ENCODE peak calls at places on chromosomes 5 and 9, in four cellular contexts. F is mesendoderm, S is H1, O is IMR-90. D is an unnamed sample.

GRCh38 chr5:73264626-73265025 is 91.6 kb downstream of the TMEM174 start:
- DNase-seq in F (no peak), S (no peak), O (no peak), D (no peak)

GRCh38 chr9:12882430-12882829 is 107.6 kb downstream of the LURAP1L start:
- DNase-seq in F (no peak), S (no peak), O (peak), D (no peak)

GRCh38 chr5:91383956-91384300 is 811 bp upstream of the ARRDC3 start:
- DNase-seq in F (peak), S (no peak), O (no peak), D (no peak)

GRCh38 chr9:33187519-33188218 is 20.5 kb upstream of the B4GALT1 start:
- DNase-seq in F (peak), S (no peak), O (peak), D (no peak)

GRCh38 chr5:88786217-88786560 is 96.8 kb downstream of the MEF2C start:
- DNase-seq in F (peak), S (no peak), O (no peak), D (no peak)

GRCh38 chr5:137888875-137889759 is at the start of gene PKD2L2:
- DNase-seq in F (peak), S (peak), O (peak), D (peak)

GRCh38 chr5:21654-22233 is 70.2 kb upstream of the PLEKHG4B start:
- DNase-seq in F (no peak), S (no peak), O (peak), D (no peak)

GRCh38 chr9:35510745-35511428 is 21.0 kb downstream of the RUSC2 start:
- DNase-seq in F (peak), S (no peak), O (peak), D (no peak)

GRCh38 chr5:65066787-65067506 is 298.2 kb downstream of the CWC27 start:
- DNase-seq in F (no peak), S (no peak), O (no peak), D (no peak)

GRCh38 chr5:5799826-5800225 is 377.3 kb downstream of the ICE1 start:
- DNase-seq in F (no peak), S (no peak), O (no peak), D (no peak)

GRCh38 chr5:144042157-144042556 is 128.3 kb downstream of the YIPF5 start:
- DNase-seq in F (no peak), S (no peak), O (no peak), D (no peak)

GRCh38 chr5:115810776-115811175 is 5.7 kb downstream of the CDO1 start:
- DNase-seq in F (no peak), S (no peak), O (peak), D (no peak)

GRCh38 chr9:33210006-33210715 is 29.8 kb upstream of the SPINK4 start:
- DNase-seq in F (no peak), S (no peak), O (no peak), D (no peak)

GRCh38 chr5:60510049-60510448 is 189.9 kb downstream of the DEPDC1B start:
- DNase-seq in F (no peak), S (no peak), O (no peak), D (no peak)

GRCh38 chr9:122846371-122847060 is 18.1 kb upstream of the PDCL start:
- DNase-seq in F (no peak), S (no peak), O (no peak), D (no peak)

GRCh38 chr5:53980061-53980460 is 330.3 kb downstream of the ARL15 start:
- DNase-seq in F (no peak), S (no peak), O (no peak), D (no peak)

GRCh38 chr5:53985796-53986195 is 324.6 kb downstream of the ARL15 start:
- DNase-seq in F (no peak), S (no peak), O (no peak), D (no peak)

GRCh38 chr5:53987091-53987490 is 323.3 kb downstream of the ARL15 start:
- DNase-seq in F (no peak), S (no peak), O (no peak), D (no peak)

GRCh38 chr5:53984987-53985386 is 325.4 kb downstream of the ARL15 start:
- DNase-seq in F (no peak), S (no peak), O (no peak), D (no peak)

GRCh38 chr5:53983568-53984465 is 326.6 kb downstream of the ARL15 start:
- DNase-seq in F (no peak), S (no peak), O (peak), D (no peak)
- H4K5ac ChIP-seq in F (no peak), S (no peak), O (no peak), D (no peak)

GRCh38 chr5:150412319-150413175 is at the start of gene CD74:
- DNase-seq in F (peak), S (no peak), O (peak), D (peak)

GRCh38 chr5:150410524-150411244 is 2.0 kb downstream of the CD74 start:
- DNase-seq in F (peak), S (no peak), O (peak), D (peak)

GRCh38 chr5:150411245-150411979 is 1.3 kb downstream of the CD74 start:
- DNase-seq in F (peak), S (no peak), O (peak), D (no peak)

GRCh38 chr5:150407097-150407720 is 5.5 kb downstream of the CD74 start:
- DNase-seq in F (no peak), S (no peak), O (no peak), D (no peak)

DNA sequence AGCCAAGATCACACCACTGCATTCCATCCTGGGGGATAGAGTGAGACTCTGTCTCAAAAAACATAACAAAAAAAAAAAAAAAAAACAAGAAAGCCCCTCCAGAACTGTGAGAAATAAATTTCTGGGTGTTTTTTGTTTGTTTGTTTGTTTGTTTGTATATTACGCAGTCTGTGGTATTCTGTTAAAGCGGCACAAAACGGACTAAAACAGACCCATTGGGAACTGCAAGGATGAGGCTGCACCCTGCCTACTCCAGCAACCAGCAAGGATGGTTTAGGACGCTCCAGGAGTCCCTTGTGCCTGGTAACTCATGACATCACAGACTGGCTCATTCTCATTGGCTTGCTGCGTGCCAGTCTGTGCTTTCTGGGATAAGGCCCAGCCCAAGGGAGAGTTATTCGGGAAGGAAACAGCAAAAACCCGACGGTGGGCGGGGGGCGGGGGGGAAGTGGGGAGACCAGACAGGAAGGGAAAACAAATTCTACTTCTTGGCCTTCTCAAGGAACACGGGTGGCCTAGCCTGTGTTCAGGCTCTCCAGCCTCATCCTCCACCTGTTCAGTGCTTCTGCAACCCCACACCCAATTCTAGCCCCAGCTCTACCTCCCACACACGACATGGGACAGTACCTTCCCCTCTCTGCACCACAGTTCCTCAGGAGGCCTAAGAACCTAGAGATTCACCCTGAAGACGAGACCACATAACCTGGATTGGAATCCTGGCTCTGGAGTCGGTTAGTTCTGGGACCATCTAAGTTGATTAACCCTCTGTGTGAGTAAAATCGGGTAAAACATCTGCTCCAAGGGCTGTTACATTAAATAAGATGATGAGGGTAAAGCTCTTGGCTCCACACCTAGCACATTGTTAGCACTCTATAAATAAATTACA is 2.8 kb downstream of the CD74 start:
- DNase-seq in F (peak), S (peak), O (peak), D (peak)
- H4K5ac ChIP-seq in F (no peak), S (peak), O (no peak), D (no peak)

GRCh38 chr5:175478384-175479124 is at the start of gene SFXN1:
- DNase-seq in F (peak), S (no peak), O (peak), D (peak)

GRCh38 chr5:175478008-175478383 is 364 bp upstream of the SFXN1 start:
- DNase-seq in F (no peak), S (no peak), O (no peak), D (no peak)

GRCh38 chr5:175479125-175479881 is 943 bp downstream of the SFXN1 start:
- DNase-seq in F (no peak), S (no peak), O (no peak), D (no peak)

GRCh38 chr5:175475248-175475647 is 3.1 kb upstream of the SFXN1 start:
- DNase-seq in F (no peak), S (no peak), O (no peak), D (no peak)

DNA sequence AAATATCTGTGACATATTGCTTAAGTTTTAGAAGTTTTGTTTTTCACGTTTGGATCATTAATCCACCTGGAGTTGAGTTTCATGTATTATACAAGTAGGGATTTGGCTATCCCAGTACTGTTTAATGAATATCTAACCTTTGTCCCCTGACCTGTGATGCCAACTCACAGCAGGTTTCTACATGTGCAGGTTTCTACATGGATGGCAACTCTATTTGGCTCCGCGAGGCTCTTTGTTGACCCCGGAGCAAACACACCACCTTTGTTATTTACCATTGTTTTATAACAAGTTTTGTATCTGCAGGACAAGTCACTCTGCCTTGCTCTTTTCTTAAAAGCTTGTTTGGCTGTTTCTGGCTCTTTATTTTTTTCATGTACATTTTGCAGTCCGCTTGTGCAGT is 920 bp upstream of the SFXN1 start:
- DNase-seq in F (no peak), S (no peak), O (no peak), D (no peak)
- H4K5ac ChIP-seq in F (no peak), S (no peak), O (no peak), D (no peak)

GRCh38 chr5:135670588-135670987 is 91.8 kb upstream of the CXCL14 start:
- DNase-seq in F (no peak), S (no peak), O (no peak), D (no peak)
- H4K5ac ChIP-seq in F (no peak), S (no peak), O (no peak), D (no peak)

GRCh38 chr5:17305024-17305423 is 87.6 kb downstream of the BASP1 start:
- DNase-seq in F (no peak), S (no peak), O (peak), D (no peak)

GRCh38 chr5:17304282-17304681 is 86.9 kb downstream of the BASP1 start:
- DNase-seq in F (no peak), S (no peak), O (peak), D (no peak)

GRCh38 chr5:17305964-17306725 is 88.7 kb downstream of the BASP1 start:
- DNase-seq in F (peak), S (no peak), O (peak), D (peak)

GRCh38 chr5:17302590-17302989 is 85.2 kb downstream of the BASP1 start:
- DNase-seq in F (no peak), S (no peak), O (no peak), D (no peak)

DNA sequence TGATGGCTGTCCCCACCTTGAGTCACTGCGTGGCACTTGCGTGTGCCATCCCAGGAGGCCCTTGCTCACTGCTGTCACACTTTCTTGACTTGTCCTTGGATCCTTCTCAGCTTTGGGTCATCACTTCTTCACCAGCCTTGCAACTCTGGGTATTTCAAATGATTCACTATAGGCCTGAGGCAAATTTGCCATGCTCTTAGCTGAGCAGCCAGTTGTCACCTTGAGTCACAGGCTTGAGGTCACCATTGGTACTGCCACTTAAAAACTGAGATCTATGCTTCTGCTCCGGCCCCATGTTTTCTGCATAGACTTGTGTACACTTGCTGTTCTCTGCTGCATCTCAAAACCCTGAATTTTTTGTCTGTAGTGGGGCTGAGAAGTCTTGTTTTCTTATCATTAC is 84.7 kb downstream of the BASP1 start:
- DNase-seq in F (no peak), S (no peak), O (no peak), D (no peak)
- H4K5ac ChIP-seq in F (no peak), S (no peak), O (no peak), D (no peak)

DNA sequence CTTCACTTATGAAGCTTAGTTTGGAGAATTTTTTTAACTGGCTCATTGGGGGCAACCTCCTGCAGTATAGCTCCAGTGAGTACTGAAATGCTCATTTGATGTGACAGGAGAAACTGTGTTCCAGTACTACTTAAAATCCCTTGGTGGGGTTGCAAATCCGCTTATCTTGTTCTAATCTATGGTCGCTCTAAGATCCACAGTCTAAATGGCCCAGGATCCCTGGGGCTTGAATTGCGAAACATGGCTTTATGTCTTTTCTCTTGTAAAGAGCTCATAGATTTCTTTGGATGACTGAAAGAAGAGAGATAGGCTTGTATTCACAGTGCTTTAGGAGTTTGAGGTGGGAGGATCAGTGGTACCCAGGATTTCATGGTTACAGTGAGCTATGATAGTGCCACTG is 52.7 kb downstream of the ADAMTSL1 start:
- DNase-seq in F (peak), S (no peak), O (no peak), D (no peak)
- H4K5ac ChIP-seq in F (no peak), S (no peak), O (no peak), D (no peak)

GRCh38 chr9:8852301-8852864 is 1052.8 kb upstream of the DMAC1 start:
- DNase-seq in F (no peak), S (no peak), O (no peak), D (no peak)
- H4K5ac ChIP-seq in F (no peak), S (no peak), O (no peak), D (no peak)

GRCh38 chr9:137134191-137134590 is 4.8 kb upstream of the GRIN1 start:
- DNase-seq in F (no peak), S (no peak), O (no peak), D (no peak)
- H4K5ac ChIP-seq in F (no peak), S (no peak), O (no peak), D (no peak)

DNA sequence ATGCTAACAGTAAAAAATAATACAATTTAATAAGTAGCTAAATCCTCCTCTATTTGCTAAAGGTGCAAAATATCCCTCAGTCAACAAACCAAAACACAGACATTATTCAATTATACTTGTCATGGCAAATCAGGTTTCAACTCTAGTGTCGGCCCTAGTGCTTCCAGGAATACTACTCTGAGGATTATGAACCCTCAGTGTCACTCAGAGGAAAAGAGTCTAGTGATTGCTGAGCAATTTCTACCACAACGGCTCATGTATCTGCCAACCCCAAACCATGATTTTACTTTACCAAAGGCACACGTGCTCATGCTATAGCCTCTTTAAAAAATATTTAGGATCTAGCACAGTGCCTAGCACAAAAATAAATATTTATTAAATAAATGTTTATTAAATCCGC is 21.0 kb downstream of the RICTOR start:
- DNase-seq in F (no peak), S (no peak), O (no peak), D (no peak)
- H4K5ac ChIP-seq in F (no peak), S (no peak), O (no peak), D (no peak)

DNA sequence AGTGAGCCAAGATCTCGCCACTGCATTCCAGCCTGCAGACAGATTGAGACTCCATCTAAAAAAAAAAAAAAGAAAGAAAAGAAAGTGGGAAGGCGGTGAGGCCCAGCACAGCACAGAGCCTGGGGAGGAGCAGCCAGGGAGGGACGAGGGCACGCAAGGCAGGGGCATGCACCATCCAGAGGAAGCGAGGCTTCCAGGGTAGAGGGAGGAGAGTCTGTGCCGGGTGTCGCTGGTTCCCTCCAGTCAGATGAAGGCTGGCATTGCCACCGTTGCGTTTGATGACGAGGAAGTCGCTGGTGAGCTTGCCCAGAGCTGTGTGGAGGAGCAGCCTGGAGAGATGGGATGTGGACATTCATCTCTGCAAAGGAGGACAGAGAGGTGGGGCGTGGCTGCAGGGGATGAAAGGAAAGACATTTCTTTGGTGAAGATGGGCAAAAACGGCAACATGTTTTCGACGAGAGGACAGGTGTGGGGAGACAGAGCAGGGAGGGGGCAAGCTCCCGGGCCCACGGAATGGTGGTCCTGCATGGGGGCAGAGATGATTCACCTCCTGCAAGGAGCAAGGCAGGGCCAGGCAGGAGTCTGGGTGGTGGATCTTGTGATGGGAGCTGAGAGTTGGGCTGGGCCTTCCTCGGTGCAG is 18.6 kb upstream of the OLFM1 start:
- DNase-seq in F (no peak), S (no peak), O (no peak), D (peak)
- H4K5ac ChIP-seq in F (no peak), S (no peak), O (no peak), D (no peak)